ENCODE peak calls at places on chromosomes 11 and 22, in seven cellular contexts. U is HL-60, O is esophagus squamous epithelium, A is right atrium auricular region, V is IMR-90, C is A673, M is H9. W is an unnamed sample.

GRCh38 chr11:79241205-79241604 is 199.6 kb downstream of the TENM4 start:
- DNase-seq in U (no peak), O (no peak), A (no peak), V (no peak), C (no peak), M (no peak), W (peak)

GRCh38 chr22:22682807-22683667 is 38.6 kb downstream of the GGTLC2 start:
- DNase-seq in U (no peak), O (no peak), A (no peak), V (peak), C (no peak), M (no peak), W (no peak)

GRCh38 chr11:65501530-65502273 is 2.9 kb downstream of the MALAT1 start:
- DNase-seq in U (no peak), O (no peak), A (no peak), V (peak), C (no peak), M (no peak), W (no peak)

GRCh38 chr11:111938687-111939160 is 1.6 kb downstream of the DIXDC1 start:
- DNase-seq in U (no peak), O (no peak), A (peak), V (peak), C (peak), M (peak), W (no peak)

GRCh38 chr11:110319501-110319900 is 23.1 kb upstream of the RDX start:
- DNase-seq in U (no peak), O (no peak), A (no peak), V (no peak), C (no peak), M (no peak), W (no peak)

GRCh38 chr11:59207988-59208432 is 4.7 kb downstream of the MPEG1 start:
- DNase-seq in U (no peak), O (no peak), A (no peak), V (peak), C (peak), M (no peak), W (no peak)

GRCh38 chr11:73464347-73464746 is 88.1 kb downstream of the RELT start:
- DNase-seq in U (no peak), O (no peak), A (no peak), V (peak), C (no peak), M (no peak), W (no peak)

GRCh38 chr11:31815743-31816466 is 4.8 kb upstream of the PAX6 start:
- DNase-seq in U (no peak), O (no peak), A (no peak), V (no peak), C (peak), M (no peak), W (peak)

GRCh38 chr11:76169473-76169881 is 36.8 kb downstream of the WNT11 start:
- DNase-seq in U (no peak), O (no peak), A (no peak), V (no peak), C (no peak), M (no peak), W (no peak)

GRCh38 chr22:37259540-37260029 is 15.5 kb upstream of the RAC2 start:
- DNase-seq in U (no peak), O (no peak), A (no peak), V (peak), C (peak), M (peak), W (no peak)

GRCh38 chr11:64758330-64759079 is 1.3 kb downstream of the PYGM start:
- DNase-seq in U (no peak), O (no peak), A (no peak), V (no peak), C (no peak), M (peak), W (no peak)

GRCh38 chr11:76911415-76911808 is 50.7 kb downstream of the ACER3 start:
- DNase-seq in U (no peak), O (no peak), A (no peak), V (no peak), C (no peak), M (no peak), W (no peak)

GRCh38 chr11:33542921-33543320 is 157.7 kb downstream of the C11orf91 start:
- DNase-seq in U (no peak), O (no peak), A (no peak), V (peak), C (peak), M (peak), W (no peak)

GRCh38 chr22:30823015-30823370 is 128.3 kb downstream of the OSBP2 start:
- DNase-seq in U (no peak), O (no peak), A (no peak), V (no peak), C (no peak), M (peak), W (peak)

GRCh38 chr22:49437956-49438355 is 389.7 kb downstream of the BRD1 start:
- DNase-seq in U (no peak), O (no peak), A (no peak), V (no peak), C (no peak), M (no peak), W (no peak)

GRCh38 chr11:113401718-113402117 is 14.1 kb downstream of the ANKK1 start:
- DNase-seq in U (no peak), O (no peak), A (peak), V (no peak), C (peak), M (no peak), W (peak)

DNA sequence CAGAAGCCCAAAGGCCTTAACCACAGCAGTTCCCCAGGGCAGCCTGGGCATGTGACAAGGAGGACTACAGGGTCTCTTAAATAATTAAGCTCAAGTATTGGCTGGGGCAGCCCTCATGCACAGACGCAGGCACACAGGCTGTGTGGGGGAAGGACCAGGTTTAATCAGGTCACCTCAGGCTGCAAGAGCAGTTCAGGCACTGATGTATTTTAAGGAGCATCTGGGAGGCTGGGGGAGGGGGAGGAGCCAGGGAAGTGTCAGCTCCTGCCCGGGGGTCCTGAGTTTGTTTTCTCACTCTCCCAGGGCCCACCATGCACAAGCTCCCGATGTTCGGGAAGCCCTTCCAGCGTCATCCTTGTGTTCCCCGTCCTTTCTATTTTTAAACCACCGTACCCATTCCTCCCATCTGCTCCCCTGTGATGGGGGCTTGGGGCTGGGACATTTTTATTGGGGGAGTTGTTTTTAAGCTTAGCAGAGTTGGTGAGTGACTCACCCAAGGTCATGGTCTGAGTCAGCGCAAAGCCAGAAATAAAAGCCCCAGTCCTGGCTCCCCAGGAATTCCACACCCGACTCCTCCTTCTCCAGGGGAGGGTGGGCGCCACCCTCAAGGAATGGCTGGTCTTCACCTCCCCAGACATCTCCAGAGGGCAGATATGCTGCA is 2.4 kb downstream of the CSDC2 start:
- DNase-seq in U (no peak), O (no peak), A (no peak), V (peak), C (no peak), M (peak), W (no peak)
- TF ChIP-seq CTCF in U (no peak), O (no peak), A (no peak), V (no peak), C (no peak), M (no peak), W (no peak)

DNA sequence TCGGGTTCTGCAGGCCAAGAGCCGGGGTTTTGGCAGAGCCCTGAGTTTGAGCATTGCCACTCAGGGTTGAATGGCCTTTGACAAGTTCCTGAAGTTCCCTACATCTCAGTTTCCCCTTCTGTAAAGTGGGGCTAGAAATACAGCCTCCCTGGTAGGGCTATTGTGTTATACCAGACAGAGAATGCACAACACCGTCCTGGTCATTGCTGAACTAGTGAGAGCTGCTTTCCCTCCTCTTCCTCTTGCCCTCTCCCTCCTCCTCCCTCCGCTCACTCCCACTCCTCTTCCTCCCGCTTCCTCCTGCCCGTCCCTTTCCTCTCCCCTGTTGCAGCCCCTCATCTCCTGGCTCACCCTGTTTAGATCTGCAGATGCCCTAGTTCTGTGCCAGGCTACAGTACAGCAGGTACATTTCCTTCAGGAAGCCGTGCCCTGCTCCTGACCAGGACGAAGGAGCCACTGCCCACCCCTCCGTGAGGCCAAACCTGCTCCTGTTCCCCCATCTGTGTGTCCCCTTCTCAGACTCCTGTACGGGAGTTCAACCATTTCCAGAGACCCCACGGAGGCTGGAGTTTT is 91.5 kb upstream of the SHANK2 start:
- DNase-seq in U (no peak), O (no peak), A (no peak), V (no peak), C (no peak), M (no peak), W (no peak)
- TF ChIP-seq CTCF in U (no peak), O (no peak), A (no peak), V (no peak), C (no peak), M (no peak), W (no peak)

GRCh38 chr11:2760196-2760871 is 60.5 kb upstream of the KCNQ1OT1 start:
- DNase-seq in U (no peak), O (no peak), A (peak), V (no peak), C (no peak), M (peak), W (peak)

GRCh38 chr11:2761131-2762030 is 61.6 kb upstream of the KCNQ1OT1 start:
- DNase-seq in U (no peak), O (no peak), A (peak), V (no peak), C (no peak), M (peak), W (peak)

GRCh38 chr11:2763939-2764338 is 64.1 kb upstream of the KCNQ1OT1 start:
- DNase-seq in U (no peak), O (no peak), A (no peak), V (no peak), C (no peak), M (no peak), W (no peak)

GRCh38 chr11:2762451-2762850 is 62.7 kb upstream of the KCNQ1OT1 start:
- DNase-seq in U (no peak), O (no peak), A (peak), V (no peak), C (no peak), M (no peak), W (no peak)

GRCh38 chr11:2762031-2762380 is 62.2 kb upstream of the KCNQ1OT1 start:
- DNase-seq in U (no peak), O (no peak), A (peak), V (no peak), C (no peak), M (no peak), W (peak)
- TF ChIP-seq CTCF in U (no peak), O (no peak), A (no peak), V (no peak), C (no peak), M (no peak), W (no peak)

GRCh38 chr11:44658451-44658850 is 68.3 kb upstream of the TSPAN18 start:
- DNase-seq in U (no peak), O (no peak), A (peak), V (peak), C (peak), M (peak), W (no peak)
- TF ChIP-seq CTCF in U (no peak), O (no peak), A (peak), V (peak), C (peak), M (peak), W (no peak)

GRCh38 chr11:9314291-9315077 is at the start of gene TMEM41B:
- DNase-seq in U (peak), O (peak), A (peak), V (peak), C (peak), M (peak), W (peak)
- TF ChIP-seq CTCF in U (no peak), O (peak), A (peak), V (peak), C (no peak), M (no peak), W (no peak)

GRCh38 chr11:8766043-8766992 is 83.7 kb downstream of the RPL27A start:
- DNase-seq in U (no peak), O (no peak), A (no peak), V (peak), C (peak), M (peak), W (peak)
- TF ChIP-seq CTCF in U (no peak), O (no peak), A (no peak), V (no peak), C (no peak), M (peak), W (no peak)

DNA sequence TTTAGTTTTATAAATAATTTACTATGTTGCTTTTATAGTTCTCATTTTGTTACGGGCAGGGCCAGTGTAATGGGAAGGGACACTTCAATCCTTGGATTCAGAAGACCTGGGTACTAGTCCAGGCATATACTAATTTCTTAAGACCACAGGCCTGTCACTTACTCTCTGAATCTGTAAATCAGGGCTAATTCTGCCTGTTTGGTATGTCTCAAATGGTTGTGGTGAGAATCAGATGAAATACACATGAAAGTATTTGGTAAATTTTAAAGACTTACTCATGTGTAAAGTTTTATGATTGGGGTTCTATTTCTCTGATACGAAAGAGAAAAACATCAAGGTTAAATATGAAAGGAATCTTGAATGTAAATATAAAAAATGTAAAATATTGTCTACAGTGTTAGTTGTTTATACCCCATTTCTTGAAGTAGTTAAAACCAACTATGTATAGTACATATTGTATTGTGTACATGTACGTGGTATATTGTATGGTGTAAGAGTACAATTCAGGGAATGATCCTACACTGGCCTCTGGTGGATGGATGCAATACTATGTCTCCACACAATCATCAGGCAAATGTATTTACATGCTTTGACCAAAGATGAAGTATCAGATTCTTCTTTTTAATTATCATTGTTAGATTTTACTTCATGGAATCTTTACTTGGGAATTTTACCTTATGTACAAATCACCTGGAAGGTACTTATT is 24.5 kb upstream of the RAG2 start:
- DNase-seq in U (no peak), O (no peak), A (no peak), V (peak), C (peak), M (no peak), W (no peak)
- TF ChIP-seq CTCF in U (peak), O (peak), A (peak), V (peak), C (peak), M (peak), W (no peak)

DNA sequence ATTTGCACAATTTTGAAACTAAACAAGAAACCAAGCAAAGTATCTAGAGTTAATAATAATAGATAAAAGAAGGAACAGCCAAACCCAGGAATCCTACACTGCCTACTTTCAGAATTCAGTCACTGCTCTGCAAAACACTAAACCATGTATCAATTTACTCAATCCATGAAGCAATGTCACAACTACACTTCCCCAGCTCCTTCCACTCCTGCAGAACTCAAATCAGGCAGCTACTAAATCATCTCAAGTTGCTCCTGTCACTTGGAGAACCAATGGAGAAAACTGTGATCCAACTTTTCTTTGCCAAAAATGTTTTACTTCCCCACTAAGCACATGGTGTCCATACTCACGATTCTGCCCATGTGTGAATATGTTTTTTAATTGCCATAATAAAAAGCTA is 24.9 kb upstream of the C11orf58 start:
- DNase-seq in U (no peak), O (no peak), A (no peak), V (no peak), C (no peak), M (no peak), W (no peak)
- TF ChIP-seq CTCF in U (no peak), O (no peak), A (no peak), V (no peak), C (no peak), M (no peak), W (no peak)